ENCODE peak calls at places on chromosomes 1 and 21, in six cellular contexts. B, M, R, T, Y and J are unnamed samples.

GRCh38 chr1:226547754-226548191 is 791 bp upstream of the STUM start:
- DNase-seq in Y (peak; percentile 45), B (peak; percentile 72), R (peak; percentile 95), T (peak; percentile 54), M (peak; percentile 95), J (peak; percentile 93)

GRCh38 chr1:147598631-147599361 is 57.5 kb downstream of the BCL9 start:
- DNase-seq in T (peak; percentile 29), M (peak; percentile 8), Y (no peak), R (no peak), B (peak; percentile 60), J (peak; percentile 58)

GRCh38 chr21:44816761-44817505 is 929 bp downstream of the SUMO3 start:
- DNase-seq in M (no peak), B (no peak), Y (no peak), R (no peak), T (no peak), J (no peak)

GRCh38 chr1:35298464-35298863 is 30.0 kb downstream of the ZMYM4 start:
- DNase-seq in T (no peak), M (peak; percentile 8), R (peak; percentile 39), Y (peak; percentile 8), B (peak; percentile 49), J (peak; percentile 19)

GRCh38 chr1:24105368-24106160 is 6.4 kb downstream of the MYOM3 start:
- DNase-seq in M (no peak), Y (no peak), B (no peak), T (no peak), R (no peak), J (no peak)

GRCh38 chr1:176222196-176222595 is 15.1 kb upstream of the COP1 start:
- DNase-seq in T (no peak), M (no peak), Y (no peak), R (no peak), B (no peak), J (no peak)

GRCh38 chr1:43858324-43858723 is 75.3 kb upstream of the ARTN start:
- DNase-seq in B (no peak), M (no peak), R (no peak), Y (no peak), T (no peak), J (no peak)

GRCh38 chr1:219686171-219686570 is 73.3 kb upstream of the ZC3H11B start:
- DNase-seq in R (no peak), Y (no peak), T (no peak), M (no peak), B (no peak), J (no peak)

GRCh38 chr1:48688102-48688760 is 88.5 kb downstream of the BEND5 start:
- DNase-seq in M (peak; percentile 10), Y (no peak), B (no peak), T (no peak), R (no peak), J (no peak)

GRCh38 chr1:61448934-61449368 is 276.0 kb downstream of the TM2D1 start:
- DNase-seq in T (no peak), R (no peak), B (no peak), M (no peak), Y (no peak), J (no peak)

GRCh38 chr21:34844924-34845238 is 176.1 kb downstream of the CLIC6 start:
- DNase-seq in T (no peak), B (no peak), R (peak; percentile 45), M (no peak), Y (no peak), J (peak; percentile 76)

GRCh38 chr1:51336711-51337110 is 6.3 kb upstream of the TTC39A start:
- DNase-seq in Y (no peak), R (no peak), T (no peak), M (no peak), B (no peak), J (no peak)

GRCh38 chr1:96487961-96488360 is 233.6 kb upstream of the PTBP2 start:
- DNase-seq in R (no peak), T (no peak), M (no peak), B (no peak), Y (no peak), J (no peak)

GRCh38 chr1:78892251-78892650 is 114.3 kb downstream of the ADGRL4 start:
- DNase-seq in R (no peak), B (no peak), M (no peak), T (no peak), Y (no peak), J (no peak)

GRCh38 chr1:16924216-16924918 is 2.6 kb downstream of the CROCC start:
- DNase-seq in M (no peak), B (no peak), T (no peak), R (no peak), Y (no peak), J (no peak)

GRCh38 chr1:232278925-232279324 is 351.0 kb downstream of the SIPA1L2 start:
- DNase-seq in T (no peak), M (no peak), R (no peak), B (no peak), Y (no peak), J (no peak)

GRCh38 chr1:220887868-220888664 is 8.8 kb downstream of the HLX start:
- DNase-seq in T (no peak), M (no peak), Y (no peak), B (no peak), R (no peak), J (no peak)

GRCh38 chr1:193275773-193276172 is 89.4 kb upstream of the B3GALT2 start:
- DNase-seq in B (no peak), T (no peak), R (no peak), M (no peak), Y (no peak), J (no peak)